ENCODE peak calls at places on chromosomes 12 and 14, in nine cellular contexts. R is H9; I is neuronal stem cell; G is astrocyte; O is effector memory CD4-positive, alpha-beta T cell; E is hepatocyte; M is pancreas; Y is cardiac muscle cell; X is upper lobe of right lung. D is an unnamed sample. For H3K27me3, the result is how much of the 10 kb centered on the place peaks cover.

GRCh38 chr12:38541849-38542248 is 225.3 kb downstream of the ALG10B start:
- DNase-seq in R (no peak), I (no peak), G (no peak), O (no peak), E (no peak), M (no peak), Y (no peak), X (no peak), D (no peak)

GRCh38 chr12:55706840-55707671 is 648 bp downstream of the ITGA7 start:
- DNase-seq in R (peak), I (no peak), G (no peak), O (no peak), E (peak), M (no peak), Y (peak), X (no peak), D (no peak)

GRCh38 chr12:99043319-99043914 is 398.3 kb downstream of the APAF1 start:
- DNase-seq in R (peak), I (peak), G (peak), O (no peak), E (peak), M (peak), Y (peak), X (peak), D (peak)

GRCh38 chr12:115871714-115872113 is 405.8 kb downstream of the MED13L start:
- DNase-seq in R (peak), I (peak), G (peak), O (no peak), E (peak), M (no peak), Y (peak), X (no peak), D (no peak)

GRCh38 chr12:2251485-2252179 is 198.8 kb downstream of the CACNA1C start:
- DNase-seq in R (no peak), I (no peak), G (no peak), O (no peak), E (no peak), M (no peak), Y (no peak), X (no peak), D (no peak)

GRCh38 chr14:50647753-50648152 is 20.4 kb downstream of the SAV1 start:
- DNase-seq in R (no peak), I (no peak), G (no peak), O (no peak), E (no peak), M (no peak), Y (no peak), X (no peak), D (no peak)

GRCh38 chr12:132323171-132324010 is 6.0 kb downstream of the GALNT9 start:
- DNase-seq in R (no peak), I (no peak), G (no peak), O (no peak), E (no peak), M (no peak), Y (no peak), X (no peak), D (no peak)

GRCh38 chr12:66119229-66119869 is 11.2 kb downstream of the LLPH start:
- DNase-seq in R (no peak), I (no peak), G (no peak), O (no peak), E (no peak), M (no peak), Y (no peak), X (no peak), D (no peak)

GRCh38 chr12:63075376-63076000 is 75.5 kb downstream of the AVPR1A start:
- DNase-seq in R (no peak), I (no peak), G (no peak), O (no peak), E (peak), M (no peak), Y (peak), X (no peak), D (no peak)

GRCh38 chr12:63037721-63038120 is 102.8 kb upstream of the PPM1H start:
- DNase-seq in R (no peak), I (no peak), G (no peak), O (no peak), E (no peak), M (no peak), Y (no peak), X (no peak), D (no peak)

GRCh38 chr12:124513297-124513867 is 54.0 kb downstream of the NCOR2 start:
- DNase-seq in R (peak), I (no peak), G (no peak), O (no peak), E (no peak), M (no peak), Y (no peak), X (no peak), D (no peak)

GRCh38 chr12:100443434-100443833 is 30.2 kb upstream of the NR1H4 start:
- DNase-seq in R (no peak), I (no peak), G (no peak), O (no peak), E (no peak), M (no peak), Y (no peak), X (no peak), D (no peak)

GRCh38 chr12:132166093-132166492 is 21.8 kb downstream of the NOC4L start:
- DNase-seq in R (no peak), I (no peak), G (no peak), O (no peak), E (no peak), M (no peak), Y (no peak), X (peak), D (no peak)

GRCh38 chr14:76381817-76382494 is 6.0 kb downstream of the ESRRB start:
- DNase-seq in R (no peak), I (no peak), G (no peak), O (no peak), E (no peak), M (no peak), Y (no peak), X (no peak), D (no peak)

GRCh38 chr12:89217472-89217871 is 134.8 kb downstream of the DUSP6 start:
- DNase-seq in R (no peak), I (no peak), G (no peak), O (no peak), E (no peak), M (no peak), Y (no peak), X (no peak), D (peak)

GRCh38 chr14:101335061-101335661 is 226.1 kb upstream of the DIO3 start:
- DNase-seq in R (no peak), I (no peak), G (peak), O (no peak), E (peak), M (no peak), Y (no peak), X (no peak), D (peak)

GRCh38 chr12:32906407-32907165 is 10.0 kb upstream of the PKP2 start:
- DNase-seq in R (no peak), I (no peak), G (no peak), O (no peak), E (peak), M (no peak), Y (no peak), X (no peak), D (peak)

GRCh38 chr12:26317942-26318565 is 122.7 kb downstream of the SSPN start:
- DNase-seq in R (no peak), I (no peak), G (peak), O (no peak), E (no peak), M (no peak), Y (no peak), X (no peak), D (peak)

GRCh38 chr14:64971890-64972785 is at the start of gene RAB15:
- DNase-seq in R (no peak), I (no peak), G (no peak), O (peak), E (peak), M (peak), Y (peak), X (peak), D (peak)

GRCh38 chr12:49552899-49553298 is 14.1 kb downstream of the KCNH3 start:
- DNase-seq in R (no peak), I (no peak), G (no peak), O (no peak), E (no peak), M (no peak), Y (no peak), X (no peak), D (no peak)

GRCh38 chr12:85466906-85467305 is 186.9 kb downstream of the ALX1 start:
- DNase-seq in R (no peak), I (no peak), G (peak), O (no peak), E (no peak), M (no peak), Y (no peak), X (no peak), D (no peak)

GRCh38 chr14:22973217-22974032 is 8.9 kb downstream of the AJUBA start:
- DNase-seq in R (peak), I (peak), G (no peak), O (no peak), E (peak), M (no peak), Y (peak), X (no peak), D (no peak)

GRCh38 chr14:32754209-32754608 is 184.5 kb upstream of the NPAS3 start:
- DNase-seq in R (no peak), I (no peak), G (no peak), O (no peak), E (no peak), M (no peak), Y (no peak), X (no peak), D (no peak)

GRCh38 chr14:100609941-100610391 is 22.7 kb upstream of the BEGAIN start:
- DNase-seq in R (peak), I (no peak), G (no peak), O (no peak), E (no peak), M (peak), Y (no peak), X (peak), D (no peak)

GRCh38 chr14:100892496-100893227 is 10.9 kb downstream of the RTL1 start:
- DNase-seq in R (peak), I (no peak), G (no peak), O (no peak), E (no peak), M (peak), Y (no peak), X (peak), D (no peak)

GRCh38 chr12:87930033-87930432 is 99.2 kb downstream of the C12orf50 start:
- DNase-seq in R (no peak), I (no peak), G (peak), O (no peak), E (no peak), M (no peak), Y (no peak), X (no peak), D (no peak)

GRCh38 chr14:51094282-51094821 is 553 bp downstream of the TRIM9 start:
- DNase-seq in R (peak), I (peak), G (no peak), O (no peak), E (peak), M (no peak), Y (peak), X (peak), D (no peak)

GRCh38 chr12:12538535-12538934 is 24.1 kb downstream of the DUSP16 start:
- DNase-seq in R (no peak), I (no peak), G (no peak), O (no peak), E (no peak), M (no peak), Y (no peak), X (no peak), D (no peak)

GRCh38 chr12:117685115-117685926 is 283.5 kb downstream of the KSR2 start:
- DNase-seq in R (peak), I (peak), G (peak), O (no peak), E (peak), M (peak), Y (peak), X (no peak), D (peak)

GRCh38 chr14:99284254-99285004 is 12.4 kb upstream of the BCL11B start:
- DNase-seq in R (no peak), I (no peak), G (no peak), O (no peak), E (no peak), M (no peak), Y (no peak), X (no peak), D (no peak)

GRCh38 chr14:105475916-105476845 is 1.6 kb downstream of the CRIP2 start:
- DNase-seq in R (peak), I (no peak), G (peak), O (no peak), E (no peak), M (peak), Y (no peak), X (no peak), D (no peak)

GRCh38 chr14:89826581-89826980 is 127.9 kb downstream of the EFCAB11 start:
- DNase-seq in R (no peak), I (no peak), G (peak), O (no peak), E (no peak), M (no peak), Y (no peak), X (no peak), D (no peak)

GRCh38 chr12:56679834-56680575 is 8.1 kb downstream of the PTGES3 start:
- DNase-seq in R (peak), I (no peak), G (no peak), O (no peak), E (no peak), M (no peak), Y (no peak), X (peak), D (no peak)

GRCh38 chr14:55874785-55875184 is 243.4 kb upstream of the PELI2 start:
- DNase-seq in R (no peak), I (no peak), G (no peak), O (no peak), E (no peak), M (no peak), Y (no peak), X (no peak), D (no peak)

GRCh38 chr14:55881577-55882241 is 236.5 kb upstream of the PELI2 start:
- DNase-seq in R (peak), I (no peak), G (peak), O (no peak), E (no peak), M (no peak), Y (no peak), X (no peak), D (no peak)

GRCh38 chr14:55873229-55873628 is 245.0 kb upstream of the PELI2 start:
- DNase-seq in R (no peak), I (no peak), G (no peak), O (no peak), E (no peak), M (no peak), Y (no peak), X (no peak), D (no peak)

GRCh38 chr14:55877942-55878341 is 240.3 kb upstream of the PELI2 start:
- DNase-seq in R (no peak), I (no peak), G (peak), O (no peak), E (no peak), M (no peak), Y (no peak), X (no peak), D (no peak)
- H3K27me3 ChIP-seq in R (under half), I (under half), G (under half), O (under half), E (under half), M (under half), Y (under half), X (under half), D (under half)

GRCh38 chr12:52693261-52693660 is 10.1 kb downstream of the KRT77 start:
- DNase-seq in R (no peak), I (no peak), G (no peak), O (no peak), E (no peak), M (no peak), Y (no peak), X (no peak), D (no peak)
- H3K27me3 ChIP-seq in R (under half), I (under half), G (under half), O (under half), E (half or more), M (under half), Y (under half), X (under half), D (under half)

DNA sequence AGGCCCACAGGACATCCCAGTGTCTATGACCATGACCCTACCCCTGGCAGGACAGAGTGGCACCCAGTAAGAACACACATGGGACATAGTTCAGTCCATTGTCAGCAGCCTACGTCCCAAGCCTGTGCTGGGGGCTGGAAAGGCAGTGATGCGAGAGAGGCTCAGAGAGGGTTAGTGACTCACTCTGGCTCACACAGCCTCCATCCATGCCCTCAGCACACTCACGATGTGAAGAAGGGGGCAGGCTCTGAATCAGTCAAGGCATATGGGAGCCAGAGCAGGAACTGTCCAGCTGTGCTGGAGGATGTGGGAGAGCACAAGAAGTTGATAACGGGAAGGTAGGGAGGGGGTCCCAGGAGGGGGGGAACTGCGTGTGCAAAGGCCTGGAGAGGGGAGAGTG is 77.5 kb downstream of the LGMN start:
- DNase-seq in R (no peak), I (no peak), G (no peak), O (no peak), E (no peak), M (no peak), Y (no peak), X (no peak), D (no peak)
- H3K27me3 ChIP-seq in R (under half), I (under half), G (under half), O (under half), E (under half), M (under half), Y (under half), X (under half), D (under half)

GRCh38 chr12:111034911-111035577 is 114.7 kb upstream of the MYL2 start:
- DNase-seq in R (peak), I (peak), G (no peak), O (no peak), E (no peak), M (no peak), Y (peak), X (no peak), D (no peak)
- H3K27me3 ChIP-seq in R (under half), I (under half), G (half or more), O (under half), E (half or more), M (under half), Y (half or more), X (half or more), D (half or more)

DNA sequence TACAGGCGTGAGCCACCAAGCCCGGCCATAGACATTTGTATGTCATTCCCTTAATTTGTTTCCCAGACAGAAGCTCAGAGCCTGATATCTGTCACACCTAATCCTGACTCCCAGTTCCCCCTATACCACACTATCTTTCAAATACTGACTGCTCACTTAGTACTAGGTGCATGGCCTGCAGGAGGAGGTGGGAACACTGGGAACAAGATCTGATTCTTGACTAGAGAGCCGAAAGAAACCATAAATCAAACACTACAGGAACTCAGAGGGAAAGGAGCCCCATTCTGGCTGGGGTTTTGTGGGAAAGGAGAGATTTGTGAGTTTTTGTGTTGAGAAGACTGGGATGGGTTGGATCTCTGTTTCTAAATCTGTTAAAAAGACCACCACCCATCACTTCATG is 4.9 kb downstream of the KHNYN start:
- DNase-seq in R (no peak), I (no peak), G (no peak), O (no peak), E (no peak), M (no peak), Y (no peak), X (no peak), D (no peak)
- H3K27me3 ChIP-seq in R (under half), I (under half), G (under half), O (under half), E (under half), M (under half), Y (under half), X (under half), D (under half)

GRCh38 chr14:36506732-36507614 is 13.1 kb downstream of the NKX2-1 start:
- DNase-seq in R (no peak), I (no peak), G (no peak), O (no peak), E (no peak), M (no peak), Y (no peak), X (peak), D (no peak)

GRCh38 chr14:36507847-36508417 is 12.1 kb downstream of the NKX2-1 start:
- DNase-seq in R (no peak), I (no peak), G (no peak), O (no peak), E (no peak), M (no peak), Y (no peak), X (no peak), D (no peak)

GRCh38 chr14:36505193-36505815 is 14.7 kb downstream of the NKX2-1 start:
- DNase-seq in R (peak), I (no peak), G (no peak), O (no peak), E (peak), M (no peak), Y (no peak), X (peak), D (no peak)

GRCh38 chr14:36504805-36505192 is 15.2 kb downstream of the NKX2-1 start:
- DNase-seq in R (peak), I (no peak), G (no peak), O (no peak), E (no peak), M (no peak), Y (no peak), X (no peak), D (no peak)

GRCh38 chr14:36505892-36506731 is 13.9 kb downstream of the NKX2-1 start:
- DNase-seq in R (peak), I (no peak), G (no peak), O (no peak), E (no peak), M (no peak), Y (peak), X (peak), D (no peak)
- H3K27me3 ChIP-seq in R (half or more), I (under half), G (half or more), O (under half), E (half or more), M (under half), Y (half or more), X (half or more), D (under half)

DNA sequence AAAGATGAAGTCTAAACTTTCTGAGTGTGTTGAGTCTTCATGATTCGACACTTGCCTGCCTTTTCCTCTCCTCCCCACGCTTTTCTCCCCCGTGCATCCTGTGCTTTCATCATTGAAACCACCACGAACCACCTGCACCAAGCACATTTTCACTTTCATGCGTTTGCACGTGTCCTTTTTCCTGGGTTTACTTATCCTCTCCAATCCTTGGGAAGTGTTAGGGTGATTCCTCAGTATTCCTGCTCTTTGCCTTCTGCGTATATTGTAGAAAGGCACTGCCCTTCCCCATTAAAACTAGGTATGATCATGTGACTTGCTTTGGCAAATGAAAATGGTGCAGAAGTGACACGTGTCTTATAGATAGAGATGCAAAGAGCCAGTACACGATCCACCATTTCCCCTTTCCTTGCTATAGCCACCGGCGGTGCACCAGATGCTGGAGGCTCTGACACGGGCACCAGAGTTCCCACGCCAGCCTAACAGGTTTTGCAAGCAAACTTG is 106.6 kb downstream of the BRMS1L start:
- DNase-seq in R (no peak), I (no peak), G (no peak), O (no peak), E (no peak), M (no peak), Y (no peak), X (no peak), D (no peak)
- H3K27me3 ChIP-seq in R (under half), I (under half), G (under half), O (under half), E (under half), M (under half), Y (under half), X (under half), D (under half)

D was measured in PC-9.